ENCODE peak calls at places on chromosomes 4 and X, in six cellular contexts. One of them, this sample, is unnamed.

GRCh38 chr4:10106421-10107039 is 10.1 kb downstream of the WDR1 start:
- DNase-seq in ovary: peak; percentile 90
- DNase-seq in A549: peak; percentile 72
- DNase-seq in HCT116: peak; percentile 62
- DNase-seq in suprapubic skin: peak; percentile 89
- DNase-seq in naive thymus-derived CD4-positive, alpha-beta T cell: no peak
- DNase-seq in this sample: peak; percentile 83

GRCh38 chr4:23163649-23164436 is 471.1 kb downstream of the GBA3 start:
- DNase-seq in A549: peak; percentile 2
- DNase-seq in HCT116: no peak
- DNase-seq in ovary: no peak
- DNase-seq in suprapubic skin: no peak
- DNase-seq in naive thymus-derived CD4-positive, alpha-beta T cell: no peak
- DNase-seq in this sample: no peak

GRCh38 chr4:158936238-158936637 is 166.6 kb upstream of the RAPGEF2 start:
- DNase-seq in suprapubic skin: no peak
- DNase-seq in A549: no peak
- DNase-seq in naive thymus-derived CD4-positive, alpha-beta T cell: no peak
- DNase-seq in ovary: no peak
- DNase-seq in HCT116: no peak
- DNase-seq in this sample: no peak

GRCh38 chrX:120264315-120264714 is 13.7 kb downstream of the ZBTB33 start:
- DNase-seq in suprapubic skin: no peak
- DNase-seq in naive thymus-derived CD4-positive, alpha-beta T cell: no peak
- DNase-seq in ovary: no peak
- DNase-seq in HCT116: no peak
- DNase-seq in A549: no peak
- DNase-seq in this sample: no peak

GRCh38 chrX:320126-320783 is 1.7 kb upstream of the GTPBP6 start:
- DNase-seq in ovary: peak; percentile 47
- DNase-seq in suprapubic skin: peak; percentile 77
- DNase-seq in HCT116: no peak
- DNase-seq in naive thymus-derived CD4-positive, alpha-beta T cell: no peak
- DNase-seq in A549: no peak
- DNase-seq in this sample: peak; percentile 25

GRCh38 chr4:41069838-41070237 is 144.5 kb downstream of the APBB2 start:
- DNase-seq in naive thymus-derived CD4-positive, alpha-beta T cell: no peak
- DNase-seq in ovary: no peak
- DNase-seq in HCT116: no peak
- DNase-seq in A549: no peak
- DNase-seq in suprapubic skin: no peak
- DNase-seq in this sample: no peak

GRCh38 chr4:108397850-108398249 is 222.5 kb upstream of the RPL34 start:
- DNase-seq in naive thymus-derived CD4-positive, alpha-beta T cell: no peak
- DNase-seq in A549: no peak
- DNase-seq in HCT116: no peak
- DNase-seq in ovary: no peak
- DNase-seq in suprapubic skin: no peak
- DNase-seq in this sample: no peak

GRCh38 chr4:122542411-122543236 is 78.2 kb downstream of the IL21 start:
- DNase-seq in HCT116: no peak
- DNase-seq in naive thymus-derived CD4-positive, alpha-beta T cell: no peak
- DNase-seq in suprapubic skin: no peak
- DNase-seq in ovary: no peak
- DNase-seq in A549: no peak
- DNase-seq in this sample: no peak

GRCh38 chr4:915041-915474 is 17.1 kb downstream of the GAK start:
- DNase-seq in suprapubic skin: peak; percentile 70
- DNase-seq in HCT116: no peak
- DNase-seq in A549: no peak
- DNase-seq in naive thymus-derived CD4-positive, alpha-beta T cell: no peak
- DNase-seq in ovary: no peak
- DNase-seq in this sample: no peak

GRCh38 chr4:69056921-69057562 is 39.2 kb upstream of the UGT2B7 start:
- DNase-seq in suprapubic skin: no peak
- DNase-seq in naive thymus-derived CD4-positive, alpha-beta T cell: no peak
- DNase-seq in ovary: no peak
- DNase-seq in A549: no peak
- DNase-seq in HCT116: no peak
- DNase-seq in this sample: no peak

GRCh38 chrX:11481035-11481434 is 184.7 kb downstream of the ARHGAP6 start:
- DNase-seq in A549: no peak
- DNase-seq in naive thymus-derived CD4-positive, alpha-beta T cell: no peak
- DNase-seq in suprapubic skin: no peak
- DNase-seq in ovary: no peak
- DNase-seq in HCT116: no peak
- DNase-seq in this sample: no peak

GRCh38 chrX:40411350-40412111 is 169.2 kb upstream of the ATP6AP2 start:
- DNase-seq in HCT116: no peak
- DNase-seq in A549: peak; percentile 4
- DNase-seq in ovary: no peak
- DNase-seq in suprapubic skin: no peak
- DNase-seq in naive thymus-derived CD4-positive, alpha-beta T cell: no peak
- DNase-seq in this sample: no peak

GRCh38 chrX:9327747-9328145 is 137.1 kb upstream of the TBL1X start:
- DNase-seq in naive thymus-derived CD4-positive, alpha-beta T cell: no peak
- DNase-seq in suprapubic skin: no peak
- DNase-seq in A549: peak; percentile 46
- DNase-seq in ovary: no peak
- DNase-seq in HCT116: no peak
- DNase-seq in this sample: no peak

GRCh38 chr4:55018978-55019377 is 106.4 kb downstream of the KDR start:
- DNase-seq in A549: no peak
- DNase-seq in HCT116: no peak
- DNase-seq in ovary: no peak
- DNase-seq in naive thymus-derived CD4-positive, alpha-beta T cell: no peak
- DNase-seq in suprapubic skin: no peak
- DNase-seq in this sample: no peak

GRCh38 chr4:17665346-17665745 is 50.9 kb downstream of the MED28 start:
- DNase-seq in HCT116: no peak
- DNase-seq in ovary: no peak
- DNase-seq in suprapubic skin: no peak
- DNase-seq in A549: no peak
- DNase-seq in naive thymus-derived CD4-positive, alpha-beta T cell: no peak
- DNase-seq in this sample: no peak

GRCh38 chr4:2793578-2793919 is 664 bp downstream of the SH3BP2 start:
- DNase-seq in ovary: peak; percentile 33
- DNase-seq in suprapubic skin: peak; percentile 81
- DNase-seq in HCT116: peak; percentile 12
- DNase-seq in A549: peak; percentile 30
- DNase-seq in naive thymus-derived CD4-positive, alpha-beta T cell: no peak
- DNase-seq in this sample: peak; percentile 67

GRCh38 chr4:2792396-2792710 is 532 bp upstream of the SH3BP2 start:
- DNase-seq in ovary: no peak
- DNase-seq in HCT116: no peak
- DNase-seq in naive thymus-derived CD4-positive, alpha-beta T cell: no peak
- DNase-seq in A549: no peak
- DNase-seq in suprapubic skin: no peak
- DNase-seq in this sample: no peak

GRCh38 chr4:2791518-2792395 is 1.1 kb upstream of the SH3BP2 start:
- DNase-seq in A549: no peak
- DNase-seq in suprapubic skin: peak; percentile 71
- DNase-seq in ovary: peak; percentile 21
- DNase-seq in naive thymus-derived CD4-positive, alpha-beta T cell: no peak
- DNase-seq in HCT116: no peak
- DNase-seq in this sample: peak; percentile 61

GRCh38 chr4:2793920-2794706 is 1.2 kb downstream of the SH3BP2 start:
- DNase-seq in naive thymus-derived CD4-positive, alpha-beta T cell: no peak
- DNase-seq in suprapubic skin: peak; percentile 79
- DNase-seq in A549: peak; percentile 57
- DNase-seq in HCT116: no peak
- DNase-seq in ovary: peak; percentile 39
- DNase-seq in this sample: peak; percentile 37

GRCh38 chr4:2792711-2793577 is at the start of gene SH3BP2:
- DNase-seq in suprapubic skin: peak; percentile 89
- DNase-seq in naive thymus-derived CD4-positive, alpha-beta T cell: no peak
- DNase-seq in HCT116: peak; percentile 40
- DNase-seq in A549: peak; percentile 56
- DNase-seq in ovary: peak; percentile 81
- DNase-seq in this sample: peak; percentile 91
- H3K4me1 ChIP-seq in suprapubic skin: peaks cover 59% of the 10 kb centered on the region
- H3K4me1 ChIP-seq in naive thymus-derived CD4-positive, alpha-beta T cell: peaks cover 16% of the 10 kb centered on the region
- H3K4me1 ChIP-seq in HCT116: peaks cover 35% of the 10 kb centered on the region
- H3K4me1 ChIP-seq in A549: peaks cover 41% of the 10 kb centered on the region
- H3K4me1 ChIP-seq in ovary: peaks cover 11% of the 10 kb centered on the region
- H3K4me1 ChIP-seq in this sample: peaks cover 24% of the 10 kb centered on the region

DNA sequence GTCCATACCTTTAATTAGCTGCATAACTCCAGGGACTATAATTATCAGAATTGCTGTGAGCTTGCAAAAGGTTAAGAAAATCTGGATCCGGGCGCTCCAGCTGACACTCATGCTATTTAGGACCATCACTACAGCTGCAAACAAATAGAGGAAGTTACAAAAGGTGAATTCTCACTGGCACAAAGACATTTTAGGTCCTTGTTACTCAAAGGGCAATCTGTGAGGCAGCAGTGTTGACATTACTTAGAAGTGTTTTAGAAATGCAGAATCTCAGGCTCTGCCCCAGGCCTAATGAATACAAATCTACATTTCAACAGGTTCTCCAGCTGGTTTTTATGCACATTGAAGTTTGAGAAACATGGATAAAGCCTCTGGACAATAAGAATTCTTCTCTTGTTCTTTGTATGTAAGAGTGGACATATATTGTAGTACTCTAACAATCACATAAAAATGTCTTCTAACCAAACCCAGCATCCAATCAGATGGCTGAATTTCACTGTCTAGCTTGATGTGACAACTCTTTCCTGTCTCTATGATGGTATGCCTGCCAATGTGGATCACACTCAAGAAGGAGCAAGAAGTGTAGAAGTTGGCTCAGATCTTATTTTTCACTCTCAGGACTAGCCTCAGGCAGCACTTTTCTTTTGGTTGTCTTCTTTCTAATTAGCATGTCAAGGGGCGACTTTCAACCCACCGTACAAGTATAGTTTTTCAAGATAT is 18.8 kb downstream of the SLC7A11 start:
- DNase-seq in A549: peak; percentile 53
- DNase-seq in HCT116: no peak
- DNase-seq in ovary: no peak
- DNase-seq in suprapubic skin: no peak
- DNase-seq in naive thymus-derived CD4-positive, alpha-beta T cell: no peak
- DNase-seq in this sample: no peak
- H3K4me1 ChIP-seq in A549: peaks cover 99% of the 10 kb centered on the region
- H3K4me1 ChIP-seq in HCT116: no peaks in the 10 kb centered on the region
- H3K4me1 ChIP-seq in ovary: no peaks in the 10 kb centered on the region
- H3K4me1 ChIP-seq in suprapubic skin: no peaks in the 10 kb centered on the region
- H3K4me1 ChIP-seq in naive thymus-derived CD4-positive, alpha-beta T cell: no peaks in the 10 kb centered on the region
- H3K4me1 ChIP-seq in this sample: no peaks in the 10 kb centered on the region

DNA sequence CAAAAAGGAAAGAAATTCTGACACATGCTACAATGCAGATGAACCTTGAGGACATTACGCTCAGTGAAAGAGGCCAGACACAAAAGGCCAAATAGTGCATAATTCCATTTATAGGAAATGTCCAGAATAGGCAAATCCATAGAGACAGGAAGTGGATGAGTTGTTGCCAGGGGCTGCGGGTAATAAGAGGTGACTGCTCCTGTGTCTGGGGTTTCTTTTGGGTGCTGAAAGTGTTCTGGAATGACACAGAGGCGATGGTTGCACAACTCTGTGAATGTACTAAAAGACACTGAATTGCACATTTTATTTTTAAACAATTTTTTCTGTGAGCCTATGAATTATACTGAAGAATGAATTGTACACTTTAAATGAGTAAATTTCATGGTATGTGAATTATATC is 23.3 kb upstream of the IRAK1 start:
- DNase-seq in ovary: peak; percentile 43
- DNase-seq in naive thymus-derived CD4-positive, alpha-beta T cell: no peak
- DNase-seq in A549: no peak
- DNase-seq in suprapubic skin: no peak
- DNase-seq in HCT116: no peak
- DNase-seq in this sample: no peak
- H3K4me1 ChIP-seq in ovary: peaks cover 18% of the 10 kb centered on the region
- H3K4me1 ChIP-seq in naive thymus-derived CD4-positive, alpha-beta T cell: no peaks in the 10 kb centered on the region
- H3K4me1 ChIP-seq in A549: peaks cover 76% of the 10 kb centered on the region
- H3K4me1 ChIP-seq in suprapubic skin: peaks cover 58% of the 10 kb centered on the region
- H3K4me1 ChIP-seq in HCT116: no peaks in the 10 kb centered on the region
- H3K4me1 ChIP-seq in this sample: peaks cover 66% of the 10 kb centered on the region

DNA sequence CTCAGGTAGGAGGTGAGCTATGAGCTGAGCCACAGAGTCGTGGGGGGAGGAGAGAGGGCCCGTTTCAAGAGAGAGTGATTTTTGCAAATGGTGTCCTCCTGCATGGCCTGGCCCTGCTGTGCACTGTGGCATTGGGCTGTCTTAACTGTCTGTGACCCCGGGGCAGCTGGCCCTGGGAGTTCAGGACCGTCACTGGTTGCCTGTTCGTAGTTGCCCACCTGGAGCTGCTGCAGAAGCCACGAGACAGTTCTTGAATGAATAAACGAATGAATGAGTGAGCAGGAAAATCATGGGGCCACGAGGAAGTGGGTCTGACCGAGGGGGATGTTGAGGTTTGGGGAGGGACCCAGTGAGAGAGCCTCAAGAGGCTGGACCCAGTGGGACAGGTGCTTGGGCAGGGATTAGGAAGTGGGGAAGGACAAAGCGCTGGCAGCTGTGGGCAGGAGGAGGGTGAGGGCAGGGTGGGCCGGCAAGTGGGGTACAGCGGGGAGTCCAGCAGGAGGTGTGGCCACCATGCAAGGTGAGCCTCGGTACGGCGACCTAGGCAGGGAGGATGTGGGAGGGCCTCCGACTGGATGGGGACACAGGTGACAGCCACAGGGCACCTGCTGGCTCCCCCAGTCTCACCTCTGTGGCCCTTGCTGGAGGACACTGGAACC is 10.1 kb downstream of the RGS12 start:
- DNase-seq in naive thymus-derived CD4-positive, alpha-beta T cell: peak; percentile 11
- DNase-seq in HCT116: no peak
- DNase-seq in A549: no peak
- DNase-seq in ovary: peak; percentile 14
- DNase-seq in suprapubic skin: peak; percentile 70
- DNase-seq in this sample: no peak
- H3K4me1 ChIP-seq in naive thymus-derived CD4-positive, alpha-beta T cell: peaks cover 40% of the 10 kb centered on the region
- H3K4me1 ChIP-seq in HCT116: no peaks in the 10 kb centered on the region
- H3K4me1 ChIP-seq in A549: peaks cover 7% of the 10 kb centered on the region
- H3K4me1 ChIP-seq in ovary: peaks cover 23% of the 10 kb centered on the region
- H3K4me1 ChIP-seq in suprapubic skin: peaks cover 41% of the 10 kb centered on the region
- H3K4me1 ChIP-seq in this sample: peaks cover 43% of the 10 kb centered on the region